ENCODE peak calls at places on chromosomes 4 and X, in four cellular contexts. R is HCEC 1CT; E is amygdala; J is stimulated activated CD4-positive, alpha-beta T cell treated with anti-CD3 and anti-CD28 coated beads, Interleukin-4, amount 100 ng/mL, for 24 hours. Q is an unnamed sample.
A peak's percentile ranks its signal among the peaks of the same experiment; 100 is the strongest.

GRCh38 chr4:25504932-25505636 is 128.0 kb downstream of the ANAPC4 start:
- DNase-seq in R (no peak), J (no peak), E (no peak), Q (no peak)

GRCh38 chrX:21993265-21993664 is 38.9 kb upstream of the PHEX start:
- DNase-seq in E (peak; percentile 2), R (no peak), J (no peak), Q (no peak)

GRCh38 chrX:100449696-100450606 is 39.9 kb upstream of the PCDH19 start:
- DNase-seq in E (no peak), J (no peak), R (no peak), Q (no peak)

GRCh38 chrX:22999696-23000223 is at the start of gene DDX53:
- DNase-seq in E (no peak), J (no peak), R (no peak), Q (no peak)

GRCh38 chrX:153968754-153969124 is 2.9 kb downstream of the HCFC1 start:
- DNase-seq in R (no peak), J (no peak), E (no peak), Q (no peak)

GRCh38 chr4:19382993-19383392 is 868.7 kb upstream of the SLIT2 start:
- DNase-seq in J (no peak), E (no peak), R (no peak), Q (no peak)

GRCh38 chr4:84733343-84734033 is 150.6 kb downstream of the CDS1 start:
- DNase-seq in R (no peak), E (no peak), J (no peak), Q (no peak)

GRCh38 chr4:152976466-152976761 is 40.3 kb downstream of the FHDC1 start:
- DNase-seq in E (no peak), R (no peak), J (no peak), Q (no peak)

GRCh38 chr4:575281-576141 is 584 bp downstream of the TMEM271 start:
- DNase-seq in R (no peak), E (no peak), J (peak; percentile 12), Q (peak; percentile 64)

GRCh38 chr4:139851133-139851532 is 185.5 kb downstream of the MGST2 start:
- DNase-seq in E (no peak), J (no peak), R (no peak), Q (no peak)

GRCh38 chr4:21195682-21196081 is 495.4 kb downstream of the PACRGL start:
- DNase-seq in R (no peak), J (no peak), E (no peak), Q (no peak)

GRCh38 chr4:23686169-23686903 is 203.5 kb downstream of the PPARGC1A start:
- DNase-seq in R (no peak), J (no peak), E (no peak), Q (no peak)

GRCh38 chr4:5435823-5436222 is 272.5 kb downstream of the EVC2 start:
- DNase-seq in E (no peak), R (no peak), J (no peak), Q (no peak)